ENCODE peak calls at places on chromosomes 1 and 21, in five cellular contexts. One of them, this sample, is unnamed.

GRCh38 chr1:177585492-177586220 is 384.2 kb downstream of the SEC16B start:
- DNase-seq in lung: no peak
- DNase-seq in suprapubic skin: no peak
- DNase-seq in CD8-positive, alpha-beta T cell: no peak
- DNase-seq in lower lobe of right lung: peak; percentile 52
- DNase-seq in this sample: no peak

GRCh38 chr1:52877554-52877953 is 35.0 kb downstream of the ZYG11A start:
- DNase-seq in lung: no peak
- DNase-seq in suprapubic skin: no peak
- DNase-seq in CD8-positive, alpha-beta T cell: no peak
- DNase-seq in lower lobe of right lung: no peak
- DNase-seq in this sample: no peak

GRCh38 chr1:109980324-109981127 is 4.0 kb upstream of the AHCYL1 start:
- DNase-seq in lung: no peak
- DNase-seq in suprapubic skin: no peak
- DNase-seq in CD8-positive, alpha-beta T cell: no peak
- DNase-seq in lower lobe of right lung: peak; percentile 60
- DNase-seq in this sample: no peak

GRCh38 chr1:41416552-41417334 is 55.5 kb downstream of the FOXO6 start:
- DNase-seq in lung: peak; percentile 66
- DNase-seq in suprapubic skin: no peak
- DNase-seq in CD8-positive, alpha-beta T cell: peak; percentile 77
- DNase-seq in lower lobe of right lung: peak; percentile 71
- DNase-seq in this sample: peak; percentile 79

GRCh38 chr1:51410568-51411460 is 80.5 kb upstream of the TTC39A start:
- DNase-seq in lung: no peak
- DNase-seq in suprapubic skin: no peak
- DNase-seq in CD8-positive, alpha-beta T cell: no peak
- DNase-seq in lower lobe of right lung: no peak
- DNase-seq in this sample: no peak

GRCh38 chr21:15094706-15095105 is 29.9 kb upstream of the NRIP1 start:
- DNase-seq in lung: no peak
- DNase-seq in suprapubic skin: no peak
- DNase-seq in CD8-positive, alpha-beta T cell: no peak
- DNase-seq in lower lobe of right lung: no peak
- DNase-seq in this sample: no peak

GRCh38 chr1:217747156-217747769 is 116.1 kb downstream of the SPATA17 start:
- DNase-seq in lung: no peak
- DNase-seq in suprapubic skin: no peak
- DNase-seq in CD8-positive, alpha-beta T cell: no peak
- DNase-seq in lower lobe of right lung: no peak
- DNase-seq in this sample: no peak

GRCh38 chr1:230824571-230825060 is 43.7 kb downstream of the C1orf198 start:
- DNase-seq in lung: no peak
- DNase-seq in suprapubic skin: no peak
- DNase-seq in CD8-positive, alpha-beta T cell: peak; percentile 31
- DNase-seq in lower lobe of right lung: no peak
- DNase-seq in this sample: no peak

GRCh38 chr1:226410958-226411357 is 3.1 kb upstream of the PARP1 start:
- DNase-seq in lung: no peak
- DNase-seq in suprapubic skin: no peak
- DNase-seq in CD8-positive, alpha-beta T cell: peak; percentile 31
- DNase-seq in lower lobe of right lung: no peak
- DNase-seq in this sample: no peak

GRCh38 chr1:116832932-116833578 is 76.7 kb upstream of the PTGFRN start:
- DNase-seq in lung: no peak
- DNase-seq in suprapubic skin: no peak
- DNase-seq in CD8-positive, alpha-beta T cell: no peak
- DNase-seq in lower lobe of right lung: no peak
- DNase-seq in this sample: no peak

GRCh38 chr1:172117800-172118199 is 276.5 kb downstream of the DNM3 start:
- DNase-seq in lung: no peak
- DNase-seq in suprapubic skin: no peak
- DNase-seq in CD8-positive, alpha-beta T cell: peak; percentile 50
- DNase-seq in lower lobe of right lung: no peak
- DNase-seq in this sample: no peak

GRCh38 chr1:232344791-232345399 is 285.0 kb downstream of the SIPA1L2 start:
- DNase-seq in lung: no peak
- DNase-seq in suprapubic skin: no peak
- DNase-seq in CD8-positive, alpha-beta T cell: no peak
- DNase-seq in lower lobe of right lung: no peak
- DNase-seq in this sample: no peak

GRCh38 chr21:44461005-44461404 is 5.7 kb downstream of the LRRC3 start:
- DNase-seq in lung: no peak
- DNase-seq in suprapubic skin: no peak
- DNase-seq in CD8-positive, alpha-beta T cell: no peak
- DNase-seq in lower lobe of right lung: no peak
- DNase-seq in this sample: no peak

GRCh38 chr1:47971385-47971784 is 25.8 kb downstream of the TRABD2B start:
- DNase-seq in lung: no peak
- DNase-seq in suprapubic skin: no peak
- DNase-seq in CD8-positive, alpha-beta T cell: no peak
- DNase-seq in lower lobe of right lung: no peak
- DNase-seq in this sample: no peak

GRCh38 chr1:62241357-62242131 is 46.9 kb downstream of the L1TD1 start:
- DNase-seq in lung: peak; percentile 34
- DNase-seq in suprapubic skin: no peak
- DNase-seq in CD8-positive, alpha-beta T cell: no peak
- DNase-seq in lower lobe of right lung: peak; percentile 63
- DNase-seq in this sample: no peak

GRCh38 chr21:44521928-44522752 is 17.9 kb downstream of the KRTAP10-1 start:
- DNase-seq in lung: no peak
- DNase-seq in suprapubic skin: peak; percentile 78
- DNase-seq in CD8-positive, alpha-beta T cell: no peak
- DNase-seq in lower lobe of right lung: peak; percentile 43
- DNase-seq in this sample: peak; percentile 6

GRCh38 chr1:240122639-240123604 is 31.2 kb downstream of the FMN2 start:
- DNase-seq in lung: peak; percentile 48
- DNase-seq in suprapubic skin: no peak
- DNase-seq in CD8-positive, alpha-beta T cell: no peak
- DNase-seq in lower lobe of right lung: peak; percentile 53
- DNase-seq in this sample: no peak

GRCh38 chr1:32765561-32766327 is 51.4 kb downstream of the YARS1 start:
- DNase-seq in lung: no peak
- DNase-seq in suprapubic skin: no peak
- DNase-seq in CD8-positive, alpha-beta T cell: no peak
- DNase-seq in lower lobe of right lung: peak; percentile 41
- DNase-seq in this sample: no peak

GRCh38 chr1:41515131-41515678 is 30.7 kb upstream of the EDN2 start:
- DNase-seq in lung: peak; percentile 48
- DNase-seq in suprapubic skin: no peak
- DNase-seq in CD8-positive, alpha-beta T cell: no peak
- DNase-seq in lower lobe of right lung: no peak
- DNase-seq in this sample: no peak

GRCh38 chr21:16468191-16468590 is 738.4 kb downstream of the USP25 start:
- DNase-seq in lung: no peak
- DNase-seq in suprapubic skin: no peak
- DNase-seq in CD8-positive, alpha-beta T cell: no peak
- DNase-seq in lower lobe of right lung: no peak
- DNase-seq in this sample: no peak

GRCh38 chr1:97008226-97008625 is 286.6 kb downstream of the PTBP2 start:
- DNase-seq in lung: no peak
- DNase-seq in suprapubic skin: no peak
- DNase-seq in CD8-positive, alpha-beta T cell: no peak
- DNase-seq in lower lobe of right lung: no peak
- DNase-seq in this sample: no peak

GRCh38 chr21:26365849-26366248 is 195.3 kb upstream of the APP start:
- DNase-seq in lung: no peak
- DNase-seq in suprapubic skin: no peak
- DNase-seq in CD8-positive, alpha-beta T cell: no peak
- DNase-seq in lower lobe of right lung: no peak
- DNase-seq in this sample: no peak

GRCh38 chr1:218459878-218460277 is 114.7 kb downstream of the TGFB2 start:
- DNase-seq in lung: no peak
- DNase-seq in suprapubic skin: no peak
- DNase-seq in CD8-positive, alpha-beta T cell: no peak
- DNase-seq in lower lobe of right lung: no peak
- DNase-seq in this sample: no peak

GRCh38 chr1:233327938-233328660 is 575 bp downstream of the MAP3K21 start:
- DNase-seq in lung: no peak
- DNase-seq in suprapubic skin: no peak
- DNase-seq in CD8-positive, alpha-beta T cell: peak; percentile 57
- DNase-seq in lower lobe of right lung: peak; percentile 61
- DNase-seq in this sample: peak; percentile 39

GRCh38 chr1:172273668-172274396 is 146.7 kb upstream of the C1orf105 start:
- DNase-seq in lung: no peak
- DNase-seq in suprapubic skin: no peak
- DNase-seq in CD8-positive, alpha-beta T cell: no peak
- DNase-seq in lower lobe of right lung: no peak
- DNase-seq in this sample: no peak

GRCh38 chr21:22791986-22792560 is 1793.9 kb downstream of the NCAM2 start:
- DNase-seq in lung: no peak
- DNase-seq in suprapubic skin: no peak
- DNase-seq in CD8-positive, alpha-beta T cell: no peak
- DNase-seq in lower lobe of right lung: no peak
- DNase-seq in this sample: peak; percentile 11

GRCh38 chr1:52444465-52444864 is 40.1 kb downstream of the PRPF38A start:
- DNase-seq in lung: no peak
- DNase-seq in suprapubic skin: no peak
- DNase-seq in CD8-positive, alpha-beta T cell: no peak
- DNase-seq in lower lobe of right lung: no peak
- DNase-seq in this sample: no peak

GRCh38 chr1:51088474-51088873 is 13.6 kb upstream of the C1orf185 start:
- DNase-seq in lung: no peak
- DNase-seq in suprapubic skin: no peak
- DNase-seq in CD8-positive, alpha-beta T cell: no peak
- DNase-seq in lower lobe of right lung: no peak
- DNase-seq in this sample: no peak

GRCh38 chr1:63329621-63330330 is 7.4 kb downstream of the FOXD3 start:
- DNase-seq in lung: no peak
- DNase-seq in suprapubic skin: no peak
- DNase-seq in CD8-positive, alpha-beta T cell: no peak
- DNase-seq in lower lobe of right lung: no peak
- DNase-seq in this sample: no peak

GRCh38 chr21:42782723-42783247 is 96.6 kb downstream of the WDR4 start:
- DNase-seq in lung: no peak
- DNase-seq in suprapubic skin: no peak
- DNase-seq in CD8-positive, alpha-beta T cell: no peak
- DNase-seq in lower lobe of right lung: no peak
- DNase-seq in this sample: no peak

GRCh38 chr1:7712731-7713323 is 58.3 kb upstream of the VAMP3 start:
- DNase-seq in lung: no peak
- DNase-seq in suprapubic skin: no peak
- DNase-seq in CD8-positive, alpha-beta T cell: no peak
- DNase-seq in lower lobe of right lung: no peak
- DNase-seq in this sample: no peak

GRCh38 chr1:213619026-213619425 is 368.7 kb upstream of the PROX1 start:
- DNase-seq in lung: no peak
- DNase-seq in suprapubic skin: no peak
- DNase-seq in CD8-positive, alpha-beta T cell: no peak
- DNase-seq in lower lobe of right lung: no peak
- DNase-seq in this sample: no peak

DNA sequence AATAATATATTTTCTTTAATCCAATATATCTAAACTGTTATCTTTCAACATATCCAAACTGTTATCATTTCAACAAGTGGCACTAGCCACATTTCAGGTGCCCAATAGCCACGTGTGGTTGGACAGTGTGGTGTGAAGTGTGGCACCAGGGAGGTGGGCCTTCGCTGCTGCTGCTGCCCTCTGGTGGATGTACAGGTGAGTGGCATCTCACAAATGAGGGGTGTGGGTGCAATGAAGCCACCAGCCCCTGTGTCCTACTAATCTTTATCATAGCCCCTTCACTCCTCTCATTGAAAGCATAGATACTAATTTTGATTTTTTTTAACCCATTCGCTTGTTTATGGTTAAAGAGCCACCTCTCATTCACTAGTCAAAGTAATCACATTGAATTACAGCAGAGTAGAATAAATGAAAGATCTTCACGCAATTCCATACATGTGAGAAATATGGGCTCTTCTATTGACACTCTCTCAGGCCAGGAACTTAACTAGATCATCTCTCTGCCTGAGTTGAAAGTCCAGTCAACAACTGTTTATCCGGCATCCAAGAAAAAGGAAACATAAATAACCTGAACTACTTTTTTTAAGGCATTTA is 499.2 kb downstream of the OMA1 start:
- DNase-seq in lung: no peak
- DNase-seq in suprapubic skin: no peak
- DNase-seq in CD8-positive, alpha-beta T cell: no peak
- DNase-seq in lower lobe of right lung: no peak
- DNase-seq in this sample: peak; percentile 58
- TF ChIP-seq CTCF in lung: peak; percentile 18
- TF ChIP-seq CTCF in suprapubic skin: peak; percentile 61
- TF ChIP-seq CTCF in CD8-positive, alpha-beta T cell: peak; percentile 57
- TF ChIP-seq CTCF in lower lobe of right lung: peak; percentile 59
- TF ChIP-seq CTCF in this sample: peak; percentile 88

GRCh38 chr1:24970926-24971530 is 41.0 kb upstream of the RUNX3 start:
- DNase-seq in lung: no peak
- DNase-seq in suprapubic skin: no peak
- DNase-seq in CD8-positive, alpha-beta T cell: no peak
- DNase-seq in lower lobe of right lung: no peak
- DNase-seq in this sample: no peak

GRCh38 chr1:24971539-24971938 is 41.5 kb upstream of the RUNX3 start:
- DNase-seq in lung: no peak
- DNase-seq in suprapubic skin: no peak
- DNase-seq in CD8-positive, alpha-beta T cell: no peak
- DNase-seq in lower lobe of right lung: no peak
- DNase-seq in this sample: no peak

GRCh38 chr1:24968941-24969585 is 39.0 kb upstream of the RUNX3 start:
- DNase-seq in lung: no peak
- DNase-seq in suprapubic skin: no peak
- DNase-seq in CD8-positive, alpha-beta T cell: no peak
- DNase-seq in lower lobe of right lung: no peak
- DNase-seq in this sample: no peak

GRCh38 chr1:24970399-24970753 is 40.3 kb upstream of the RUNX3 start:
- DNase-seq in lung: no peak
- DNase-seq in suprapubic skin: no peak
- DNase-seq in CD8-positive, alpha-beta T cell: no peak
- DNase-seq in lower lobe of right lung: no peak
- DNase-seq in this sample: peak; percentile 81

GRCh38 chr1:24969616-24970398 is 39.7 kb upstream of the RUNX3 start:
- DNase-seq in lung: no peak
- DNase-seq in suprapubic skin: no peak
- DNase-seq in CD8-positive, alpha-beta T cell: peak; percentile 64
- DNase-seq in lower lobe of right lung: no peak
- DNase-seq in this sample: peak; percentile 81
- H3K27ac ChIP-seq in lung: no peak overlapping the region
- H3K27ac ChIP-seq in suprapubic skin: no peak overlapping the region
- H3K27ac ChIP-seq in CD8-positive, alpha-beta T cell: peak overlapping the region; percentile 23
- H3K27ac ChIP-seq in lower lobe of right lung: no peak overlapping the region
- H3K27ac ChIP-seq in this sample: peak overlapping the region; percentile 71

DNA sequence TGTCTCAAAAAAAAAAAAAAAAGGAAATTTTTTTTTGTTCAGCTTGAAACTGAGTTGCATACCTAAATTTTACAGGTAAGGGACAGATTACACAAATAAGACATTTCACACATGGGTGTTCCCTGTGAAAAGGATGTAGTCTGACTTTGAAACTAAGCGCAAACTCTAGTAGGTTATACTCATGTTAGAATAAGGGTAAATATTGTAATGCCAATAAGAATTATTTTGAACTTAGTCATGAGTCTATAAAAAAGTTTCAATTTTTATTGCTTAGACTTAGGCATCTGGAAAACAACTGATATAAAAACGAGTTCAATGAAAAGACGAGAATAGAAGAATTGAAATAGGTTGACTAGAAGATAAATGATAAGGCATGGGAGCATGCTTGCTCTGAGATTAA is 122.3 kb downstream of the HMCN1 start:
- DNase-seq in lung: no peak
- DNase-seq in suprapubic skin: no peak
- DNase-seq in CD8-positive, alpha-beta T cell: no peak
- DNase-seq in lower lobe of right lung: no peak
- DNase-seq in this sample: no peak
- H3K4me3 ChIP-seq in lung: no peak overlapping the region
- H3K4me3 ChIP-seq in suprapubic skin: no peak overlapping the region
- H3K4me3 ChIP-seq in CD8-positive, alpha-beta T cell: no peak overlapping the region
- H3K4me3 ChIP-seq in lower lobe of right lung: no peak overlapping the region
- H3K4me3 ChIP-seq in this sample: no peak overlapping the region

GRCh38 chr1:215076312-215076711 is 6.2 kb upstream of the KCNK2 start:
- DNase-seq in lung: no peak
- DNase-seq in suprapubic skin: no peak
- DNase-seq in CD8-positive, alpha-beta T cell: no peak
- DNase-seq in lower lobe of right lung: no peak
- DNase-seq in this sample: peak; percentile 53
- TF ChIP-seq CTCF in lung: no peak
- TF ChIP-seq CTCF in suprapubic skin: no peak
- TF ChIP-seq CTCF in CD8-positive, alpha-beta T cell: no peak
- TF ChIP-seq CTCF in lower lobe of right lung: no peak
- TF ChIP-seq CTCF in this sample: peak; percentile 68